ENCODE peak calls at places on chromosome 2, in four cellular contexts. K is astrocyte of the spinal cord; M is ELR; A is activated CD8-positive, alpha-beta T cell treated with anti-CD3 and anti-CD28 coated beads for 36 hours. O is an unnamed sample.

GRCh38 chr2:205934443-205934842 is 151.5 kb downstream of the INO80D start:
- DNase-seq in M (peak; percentile 28), A (no peak), K (no peak), O (peak; percentile 22)

GRCh38 chr2:217790681-217791392 is 212.0 kb downstream of the TNS1 start:
- DNase-seq in A (no peak), K (peak; percentile 61), M (peak; percentile 67), O (peak; percentile 64)

GRCh38 chr2:45390433-45390832 is 220.6 kb downstream of the SRBD1 start:
- DNase-seq in A (no peak), M (no peak), K (no peak), O (no peak)

GRCh38 chr2:233798335-233799086 is 20.4 kb downstream of the MROH2A start:
- DNase-seq in M (no peak), A (no peak), K (no peak), O (no peak)

GRCh38 chr2:20052872-20053281 is 1.4 kb upstream of the LAPTM4A start:
- DNase-seq in A (peak; percentile 45), K (peak; percentile 80), M (peak; percentile 83), O (peak; percentile 86)

GRCh38 chr2:27020337-27020948 is 12.3 kb upstream of the TMEM214 start:
- DNase-seq in K (no peak), A (no peak), M (no peak), O (peak; percentile 56)

GRCh38 chr2:73297151-73297559 is 3.8 kb upstream of the EGR4 start:
- DNase-seq in A (no peak), K (no peak), M (no peak), O (no peak)

GRCh38 chr2:239461551-239462515 is 61.0 kb upstream of the HDAC4 start:
- DNase-seq in A (no peak), K (peak; percentile 81), M (no peak), O (no peak)

GRCh38 chr2:74011246-74011645 is 26.5 kb downstream of the TET3 start:
- DNase-seq in M (no peak), A (no peak), K (no peak), O (no peak)

GRCh38 chr2:30110773-30111172 is 36.0 kb upstream of the YPEL5 start:
- DNase-seq in K (no peak), M (peak; percentile 70), A (no peak), O (no peak)